ENCODE peak calls at places on chromosome 15, in four cellular contexts. One of them, this sample, is unnamed.
A peak's percentile ranks its signal among the peaks of the same experiment; 100 is the strongest.

GRCh38 chr15:81024265-81024875 is 23.6 kb downstream of the TLNRD1 start:
- DNase-seq in lower leg skin: no peak
- DNase-seq in tibial nerve: no peak
- DNase-seq in AG09309: no peak
- DNase-seq in this sample: no peak

GRCh38 chr15:39455502-39455991 is 125.3 kb upstream of the THBS1 start:
- DNase-seq in tibial nerve: no peak
- DNase-seq in lower leg skin: no peak
- DNase-seq in AG09309: no peak
- DNase-seq in this sample: no peak

GRCh38 chr15:88681610-88682221 is 42.9 kb downstream of the ISG20 start:
- DNase-seq in tibial nerve: no peak
- DNase-seq in AG09309: no peak
- DNase-seq in lower leg skin: no peak
- DNase-seq in this sample: no peak

GRCh38 chr15:31046759-31047359 is 54.7 kb downstream of the TRPM1 start:
- DNase-seq in tibial nerve: no peak
- DNase-seq in AG09309: no peak
- DNase-seq in lower leg skin: peak; percentile 70
- DNase-seq in this sample: no peak

GRCh38 chr15:85826756-85827515 is 32.2 kb upstream of the KLHL25 start:
- DNase-seq in lower leg skin: no peak
- DNase-seq in AG09309: peak; percentile 47
- DNase-seq in tibial nerve: no peak
- DNase-seq in this sample: no peak

GRCh38 chr15:40763801-40764765 is at the start of gene GCHFR:
- DNase-seq in tibial nerve: peak; percentile 56
- DNase-seq in lower leg skin: peak; percentile 96
- DNase-seq in AG09309: no peak
- DNase-seq in this sample: peak; percentile 64

GRCh38 chr15:27418729-27419128 is 447.7 kb downstream of the GABRG3 start:
- DNase-seq in tibial nerve: no peak
- DNase-seq in AG09309: no peak
- DNase-seq in lower leg skin: no peak
- DNase-seq in this sample: no peak

GRCh38 chr15:35000511-35000910 is 12.4 kb upstream of the ZNF770 start:
- DNase-seq in lower leg skin: no peak
- DNase-seq in tibial nerve: no peak
- DNase-seq in AG09309: peak; percentile 28
- DNase-seq in this sample: no peak

GRCh38 chr15:37877851-37878577 is 56.4 kb upstream of the TMCO5A start:
- DNase-seq in AG09309: peak; percentile 64
- DNase-seq in tibial nerve: no peak
- DNase-seq in lower leg skin: no peak
- DNase-seq in this sample: no peak

GRCh38 chr15:26974120-26974780 is 3.3 kb downstream of the GABRG3 start:
- DNase-seq in AG09309: no peak
- DNase-seq in tibial nerve: no peak
- DNase-seq in lower leg skin: no peak
- DNase-seq in this sample: no peak

GRCh38 chr15:89836255-89837133 is 21.8 kb upstream of the ANPEP start:
- DNase-seq in tibial nerve: no peak
- DNase-seq in AG09309: peak; percentile 89
- DNase-seq in lower leg skin: peak; percentile 83
- DNase-seq in this sample: no peak

GRCh38 chr15:94674251-94674650 is 442.9 kb downstream of the MCTP2 start:
- DNase-seq in AG09309: no peak
- DNase-seq in tibial nerve: no peak
- DNase-seq in lower leg skin: no peak
- DNase-seq in this sample: no peak

GRCh38 chr15:42548258-42549051 is at the start of the genes HAUS2 and LRRC57:
- DNase-seq in AG09309: peak; percentile 20
- DNase-seq in lower leg skin: peak; percentile 96
- DNase-seq in tibial nerve: peak; percentile 66
- DNase-seq in this sample: peak; percentile 88

GRCh38 chr15:91018178-91018577 is 4.2 kb downstream of the VPS33B start:
- DNase-seq in lower leg skin: no peak
- DNase-seq in AG09309: no peak
- DNase-seq in tibial nerve: no peak
- DNase-seq in this sample: no peak

GRCh38 chr15:50764331-50765201 is 940 bp downstream of the SPPL2A start:
- DNase-seq in lower leg skin: peak; percentile 12
- DNase-seq in tibial nerve: no peak
- DNase-seq in AG09309: no peak
- DNase-seq in this sample: no peak

GRCh38 chr15:89356634-89357298 is 22.1 kb upstream of the POLG start:
- DNase-seq in lower leg skin: no peak
- DNase-seq in tibial nerve: no peak
- DNase-seq in AG09309: no peak
- DNase-seq in this sample: no peak

GRCh38 chr15:87033056-87033455 is 953.4 kb downstream of the AGBL1 start:
- DNase-seq in AG09309: no peak
- DNase-seq in lower leg skin: no peak
- DNase-seq in tibial nerve: no peak
- DNase-seq in this sample: no peak
- TF ChIP-seq CTCF in AG09309: no peak
- TF ChIP-seq CTCF in lower leg skin: no peak
- TF ChIP-seq CTCF in tibial nerve: peak; percentile 32
- TF ChIP-seq CTCF in this sample: no peak

GRCh38 chr15:101642361-101642760 is 9.8 kb downstream of the TM2D3 start:
- DNase-seq in AG09309: no peak
- DNase-seq in tibial nerve: no peak
- DNase-seq in lower leg skin: no peak
- DNase-seq in this sample: no peak
- TF ChIP-seq CTCF in AG09309: peak; percentile 23
- TF ChIP-seq CTCF in tibial nerve: no peak
- TF ChIP-seq CTCF in lower leg skin: no peak
- TF ChIP-seq CTCF in this sample: no peak

GRCh38 chr15:101149864-101150722 is 101.8 kb downstream of the CHSY1 start:
- DNase-seq in lower leg skin: no peak
- DNase-seq in tibial nerve: no peak
- DNase-seq in AG09309: no peak
- DNase-seq in this sample: no peak

GRCh38 chr15:101150723-101151040 is 101.2 kb downstream of the CHSY1 start:
- DNase-seq in lower leg skin: no peak
- DNase-seq in AG09309: no peak
- DNase-seq in tibial nerve: no peak
- DNase-seq in this sample: no peak

GRCh38 chr15:101153801-101154656 is 97.8 kb downstream of the CHSY1 start:
- DNase-seq in lower leg skin: no peak
- DNase-seq in tibial nerve: no peak
- DNase-seq in AG09309: no peak
- DNase-seq in this sample: no peak

GRCh38 chr15:101151286-101151685 is 100.6 kb downstream of the CHSY1 start:
- DNase-seq in lower leg skin: no peak
- DNase-seq in tibial nerve: no peak
- DNase-seq in AG09309: no peak
- DNase-seq in this sample: no peak

GRCh38 chr15:101152914-101153313 is 98.9 kb downstream of the CHSY1 start:
- DNase-seq in AG09309: no peak
- DNase-seq in tibial nerve: no peak
- DNase-seq in lower leg skin: no peak
- DNase-seq in this sample: no peak
- TF ChIP-seq CTCF in AG09309: peak; percentile 42
- TF ChIP-seq CTCF in tibial nerve: no peak
- TF ChIP-seq CTCF in lower leg skin: no peak
- TF ChIP-seq CTCF in this sample: no peak

DNA sequence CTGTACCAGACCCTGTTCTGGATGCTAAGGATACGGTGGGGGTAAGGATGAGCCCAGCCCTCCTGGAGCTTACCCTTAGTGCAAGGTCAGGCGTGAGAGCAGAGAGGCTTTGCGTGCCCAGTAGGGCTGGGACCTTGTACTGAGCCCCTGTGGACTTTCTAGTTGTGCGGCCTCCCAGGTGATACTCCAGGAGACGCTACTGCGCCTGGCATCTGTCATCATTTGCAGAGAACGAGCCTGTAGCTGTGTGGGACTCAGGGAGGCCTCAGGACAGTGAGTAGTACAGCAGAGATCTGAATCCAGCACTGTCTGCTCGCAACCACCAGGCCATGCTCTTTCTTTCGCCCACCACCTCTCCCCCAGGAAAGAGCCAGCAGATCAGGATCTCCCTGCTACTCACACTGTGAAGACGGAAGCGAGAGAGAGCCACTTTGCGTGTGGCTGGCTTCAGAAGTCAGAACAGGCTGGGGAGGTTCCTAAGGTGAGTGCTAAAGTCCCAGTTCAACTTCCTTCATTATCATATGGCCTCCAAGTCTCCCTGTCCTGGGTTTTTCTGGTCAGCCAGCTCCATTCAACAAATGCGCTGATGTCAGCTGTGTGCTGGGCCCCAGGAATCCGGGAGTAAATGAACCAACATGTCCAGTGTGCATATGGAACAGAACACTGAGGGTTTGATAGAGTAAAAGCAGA is 38.2 kb upstream of the ITGA11 start:
- DNase-seq in tibial nerve: no peak
- DNase-seq in lower leg skin: peak; percentile 67
- DNase-seq in AG09309: no peak
- DNase-seq in this sample: no peak
- TF ChIP-seq CTCF in tibial nerve: no peak
- TF ChIP-seq CTCF in lower leg skin: no peak
- TF ChIP-seq CTCF in AG09309: no peak
- TF ChIP-seq CTCF in this sample: no peak

DNA sequence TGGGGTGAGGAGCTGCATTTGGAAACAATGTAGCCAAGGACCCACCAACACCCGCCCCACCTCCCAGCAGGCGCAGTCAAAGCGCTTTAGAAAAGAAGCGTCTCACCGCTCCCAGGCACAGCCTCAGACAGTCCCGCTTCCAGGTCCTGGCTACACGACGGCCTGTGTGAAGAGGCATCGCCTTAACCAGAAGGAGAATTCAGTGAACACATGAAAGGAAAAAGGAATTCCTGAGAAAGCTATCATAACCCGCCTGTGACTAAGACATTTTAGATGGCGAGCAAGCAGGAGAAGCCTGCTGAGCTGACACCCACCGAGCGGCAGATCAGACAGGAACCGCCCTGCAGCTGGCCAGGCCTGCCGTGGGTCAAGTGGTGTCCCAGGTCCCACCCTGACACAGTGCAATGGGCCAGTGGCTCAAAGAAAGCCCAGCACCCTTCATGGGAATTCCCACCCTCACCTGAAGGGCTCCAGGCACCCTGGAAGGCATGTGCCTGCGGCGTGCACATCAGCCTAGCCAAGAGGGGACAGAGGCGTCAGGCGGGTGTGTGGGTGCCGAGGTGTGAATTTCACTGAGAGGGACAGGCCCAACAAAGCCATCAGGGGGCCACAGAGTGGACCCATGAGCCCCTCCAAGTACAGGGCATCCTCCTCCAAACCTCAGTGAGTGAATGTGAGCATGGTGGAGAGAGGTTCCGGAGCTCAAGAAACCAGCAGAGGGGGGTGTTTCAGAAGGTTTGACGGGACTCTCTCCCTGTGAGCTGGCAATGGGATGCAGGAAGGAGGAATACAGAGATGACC is 144.8 kb downstream of the NSMCE3 start:
- DNase-seq in lower leg skin: no peak
- DNase-seq in tibial nerve: no peak
- DNase-seq in AG09309: peak; percentile 8
- DNase-seq in this sample: no peak
- TF ChIP-seq CTCF in lower leg skin: no peak
- TF ChIP-seq CTCF in tibial nerve: no peak
- TF ChIP-seq CTCF in AG09309: peak; percentile 27
- TF ChIP-seq CTCF in this sample: no peak

GRCh38 chr15:78979456-78980320 is 34.8 kb upstream of the CTSH start:
- DNase-seq in tibial nerve: no peak
- DNase-seq in AG09309: no peak
- DNase-seq in lower leg skin: no peak
- DNase-seq in this sample: no peak
- TF ChIP-seq CTCF in tibial nerve: peak; percentile 60
- TF ChIP-seq CTCF in AG09309: peak; percentile 76
- TF ChIP-seq CTCF in lower leg skin: peak; percentile 44
- TF ChIP-seq CTCF in this sample: no peak

DNA sequence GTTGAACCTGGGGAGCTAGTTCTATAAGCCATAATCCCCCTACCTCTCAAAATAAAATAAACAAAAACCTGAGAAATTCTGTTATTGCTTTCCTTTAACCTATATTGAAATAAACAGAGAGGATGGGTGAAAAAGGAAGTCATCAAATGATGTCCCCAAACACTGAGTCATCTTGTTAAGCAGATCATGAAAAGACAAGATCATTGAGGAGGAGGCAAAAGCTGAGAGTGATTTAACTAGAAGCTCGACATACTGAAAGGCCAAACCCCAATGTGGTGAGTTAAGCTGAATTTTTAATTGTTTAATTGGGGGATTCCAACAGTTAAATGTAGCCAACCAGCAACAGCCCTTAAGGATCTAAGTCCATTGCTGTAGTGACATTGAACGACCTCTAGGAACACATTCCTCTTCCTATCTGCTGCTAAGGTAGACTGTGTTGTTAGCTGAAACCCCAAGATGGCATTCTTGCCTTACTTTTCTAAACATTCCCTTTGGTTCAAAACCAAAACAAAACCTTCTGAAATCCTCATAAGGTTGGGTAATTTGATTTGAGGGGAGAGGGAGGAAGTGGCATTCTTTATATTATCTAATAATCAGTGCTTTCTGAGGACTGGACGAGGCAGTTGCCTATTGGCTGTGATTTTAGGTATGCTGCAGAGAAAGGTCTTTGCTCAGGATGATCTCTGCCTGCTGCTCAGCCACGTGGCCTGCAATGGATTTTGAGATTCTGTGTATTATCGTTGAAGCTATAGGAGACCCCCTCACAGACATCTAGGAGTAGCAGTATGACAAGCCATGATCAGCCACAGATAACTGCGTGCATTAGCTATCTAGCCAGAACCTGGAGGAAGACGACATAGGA is 62.7 kb upstream of the BNIP2 start:
- DNase-seq in tibial nerve: no peak
- DNase-seq in lower leg skin: no peak
- DNase-seq in AG09309: no peak
- DNase-seq in this sample: no peak
- TF ChIP-seq CTCF in tibial nerve: no peak
- TF ChIP-seq CTCF in lower leg skin: no peak
- TF ChIP-seq CTCF in AG09309: peak; percentile 13
- TF ChIP-seq CTCF in this sample: no peak

This sample was measured in activated B cell treated with CpG ODN at 0.5 μM for 24 hours.